ENCODE peak calls at places on chromosomes 12 and 14, in four cellular contexts. V is progenitor cell of endocrine pancreas, F is right atrium auricular region, W is IMR-90. P is an unnamed sample.
A peak's percentile ranks its signal among the peaks of the same experiment; 100 is the strongest.

GRCh38 chr12:79776111-79776510 is 85.3 kb upstream of the PAWR start:
- DNase-seq in V (no peak), F (no peak), W (peak; percentile 68), P (peak; percentile 14)

GRCh38 chr12:7857916-7858315 is 14.8 kb downstream of the SLC2A14 start:
- DNase-seq in V (no peak), F (no peak), W (no peak), P (no peak)

GRCh38 chr12:76586764-76587395 is 27.3 kb upstream of the OSBPL8 start:
- DNase-seq in V (no peak), F (no peak), W (peak; percentile 67), P (peak; percentile 61)

GRCh38 chr12:116299548-116300150 is 22.2 kb upstream of the MED13L start:
- DNase-seq in V (no peak), F (no peak), W (peak; percentile 32), P (no peak)

GRCh38 chr12:124429535-124429934 is 134.6 kb downstream of the RFLNA start:
- DNase-seq in V (no peak), F (no peak), W (no peak), P (no peak)

GRCh38 chr12:109385339-109386078 is 37.8 kb downstream of the MYO1H start:
- DNase-seq in V (no peak), F (no peak), W (peak; percentile 53), P (peak; percentile 52)

GRCh38 chr14:102362084-102362483 is 606 bp downstream of the CINP start:
- DNase-seq in V (no peak), F (no peak), W (peak; percentile 57), P (peak; percentile 30)

GRCh38 chr12:55893723-55894122 is 34.0 kb downstream of the PYM1 start:
- DNase-seq in V (no peak), F (no peak), W (no peak), P (no peak)

GRCh38 chr12:38956337-38956736 is 50.9 kb upstream of the CPNE8 start:
- DNase-seq in V (no peak), F (no peak), W (no peak), P (peak; percentile 45)

GRCh38 chr12:29519585-29520182 is 22.2 kb upstream of the OVCH1 start:
- DNase-seq in V (no peak), F (no peak), W (peak; percentile 68), P (peak; percentile 56)

GRCh38 chr12:83758889-83759631 is 1072.4 kb downstream of the TMTC2 start:
- DNase-seq in V (no peak), F (no peak), W (no peak), P (no peak)

GRCh38 chr14:73489481-73490175 is 1.1 kb upstream of the RIOX1 start:
- DNase-seq in V (no peak), F (no peak), W (no peak), P (no peak)

DNA sequence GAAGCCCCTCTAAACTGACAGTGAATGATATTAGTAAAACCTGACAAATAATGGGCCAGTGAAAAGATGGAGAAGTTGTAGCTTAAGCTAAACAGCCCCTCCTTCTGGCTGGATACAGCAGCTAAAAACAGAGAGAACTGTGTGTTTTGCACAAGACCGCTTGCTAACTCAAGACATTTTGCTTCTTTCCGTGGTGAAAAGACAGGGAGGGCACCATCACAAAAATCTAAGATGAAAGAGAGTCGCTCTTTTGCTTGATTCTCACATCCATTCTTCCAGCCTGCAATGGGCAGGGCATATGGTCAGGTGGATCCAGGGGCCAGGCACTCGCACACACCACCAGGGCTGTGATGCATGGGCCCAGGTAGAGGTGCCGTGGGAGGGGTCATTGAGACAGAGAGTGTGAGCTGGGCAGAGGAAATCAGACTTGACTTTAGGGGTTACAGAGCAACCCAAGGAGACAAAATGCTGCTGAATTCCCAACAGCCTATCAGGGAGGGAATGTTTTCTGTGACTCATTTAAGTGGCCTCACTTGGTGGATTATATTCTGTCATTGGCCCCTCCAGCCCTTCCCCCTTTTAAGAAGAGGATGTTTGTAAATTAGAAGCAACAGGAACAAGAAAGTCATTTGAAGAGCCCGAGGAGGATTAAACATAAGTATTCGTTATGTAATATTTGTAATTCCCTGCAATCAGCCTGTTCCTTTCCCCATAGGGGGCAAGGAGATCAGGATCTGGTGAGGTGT is 12.2 kb downstream of the EMP1 start:
- DNase-seq in V (no peak), F (no peak), W (peak; percentile 53), P (peak; percentile 49)
- TF ChIP-seq CTCF in V (peak; percentile 69), F (no peak), W (peak; percentile 61), P (peak; percentile 47)

DNA sequence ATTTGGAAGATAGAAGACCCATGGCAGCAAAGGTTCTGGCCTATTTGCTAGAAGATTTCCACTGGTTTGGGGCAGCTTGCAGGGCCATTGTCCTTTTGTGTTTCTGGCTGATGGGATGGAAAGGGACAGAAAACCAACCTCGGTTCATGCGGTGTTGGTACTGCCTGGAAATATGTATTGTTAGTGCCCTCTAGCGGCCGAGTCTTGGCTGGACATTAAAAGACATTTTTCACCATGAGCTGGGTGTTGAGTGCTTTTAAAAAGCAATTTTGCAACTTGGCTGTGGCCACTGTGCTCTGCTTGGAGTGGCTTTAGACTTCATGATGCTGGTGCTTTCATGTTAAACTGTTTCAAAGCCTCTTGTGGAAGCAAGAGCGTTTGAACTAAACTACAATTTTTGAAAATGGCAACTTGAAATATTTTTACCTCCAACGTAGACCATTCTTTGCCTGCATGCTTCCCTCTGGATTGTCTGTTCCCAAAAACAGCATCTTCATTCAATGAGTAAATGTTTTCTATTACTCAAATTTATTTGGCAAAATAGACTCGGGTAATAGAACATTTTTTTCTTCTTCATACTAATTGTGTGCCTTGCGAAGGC is 102.7 kb upstream of the TBX5 start:
- DNase-seq in V (peak; percentile 64), F (peak; percentile 89), W (peak; percentile 79), P (peak; percentile 73)
- TF ChIP-seq CTCF in V (peak; percentile 83), F (peak; percentile 57), W (peak; percentile 87), P (peak; percentile 61)

DNA sequence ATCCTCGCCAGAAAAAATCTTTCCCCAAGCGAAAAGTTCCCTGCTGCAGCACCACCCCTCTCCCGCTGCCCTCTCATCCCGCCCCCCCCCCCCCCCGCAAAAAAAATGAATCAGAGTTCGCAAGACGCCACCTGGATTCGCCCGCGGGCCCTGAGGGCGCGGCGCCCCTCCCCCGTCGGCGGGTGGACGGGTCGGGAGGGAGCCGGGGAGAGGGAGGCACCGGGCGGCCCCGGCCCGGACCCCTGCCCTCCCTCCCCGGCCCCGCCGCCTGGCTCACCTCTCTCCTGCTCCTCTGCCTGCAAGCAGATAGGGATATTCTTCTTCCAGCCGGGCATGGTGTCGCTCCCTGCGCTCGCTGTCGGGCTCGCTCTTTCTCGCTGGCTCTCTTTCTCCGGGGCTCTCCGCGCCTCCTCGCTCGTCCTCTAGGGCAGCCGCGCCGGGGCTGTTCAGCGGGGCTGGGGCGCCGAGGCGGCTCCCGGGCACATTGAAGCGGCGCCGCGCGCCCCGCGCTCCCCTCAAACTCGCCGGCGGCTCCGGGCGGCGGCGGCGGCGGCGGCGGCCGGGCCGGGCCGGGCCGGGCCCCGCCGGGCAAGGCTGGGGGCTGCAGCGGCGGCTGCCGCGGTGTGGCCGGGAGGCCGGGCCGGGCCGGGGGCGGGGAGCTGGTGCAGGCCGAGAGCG is 200.2 kb upstream of the CAND1 start:
- DNase-seq in V (peak; percentile 50), F (no peak), W (peak; percentile 7), P (peak; percentile 69)
- TF ChIP-seq CTCF in V (no peak), F (no peak), W (no peak), P (peak; percentile 1)

DNA sequence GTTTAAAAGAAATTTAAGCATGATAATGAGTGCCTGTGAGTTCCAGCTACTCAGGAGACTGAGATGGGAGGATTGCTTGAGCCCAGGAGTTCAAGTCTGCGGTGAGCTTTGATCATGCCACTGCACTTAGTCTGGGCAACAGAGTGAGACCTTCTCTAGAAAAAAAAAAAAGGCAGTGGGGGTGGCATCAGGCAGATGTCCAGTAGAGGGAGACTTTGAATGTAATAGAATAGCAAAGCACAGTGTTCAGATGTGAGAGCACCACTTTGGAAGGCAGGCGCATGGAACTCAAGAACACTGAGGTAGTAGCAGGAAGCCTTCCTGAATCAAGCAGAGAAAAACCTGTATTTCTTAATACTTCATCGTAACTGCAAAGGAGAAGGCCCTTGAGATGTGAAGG is 394.5 kb upstream of the GARIN6 start:
- DNase-seq in V (no peak), F (no peak), W (no peak), P (peak; percentile 8)
- TF ChIP-seq CTCF in V (peak; percentile 37), F (no peak), W (no peak), P (peak; percentile 14)

GRCh38 chr12:50600364-50600763 is 95.6 kb downstream of the DIP2B start:
- DNase-seq in V (no peak), F (no peak), W (no peak), P (no peak)
- TF ChIP-seq CTCF in V (no peak), F (no peak), W (no peak), P (no peak)

DNA sequence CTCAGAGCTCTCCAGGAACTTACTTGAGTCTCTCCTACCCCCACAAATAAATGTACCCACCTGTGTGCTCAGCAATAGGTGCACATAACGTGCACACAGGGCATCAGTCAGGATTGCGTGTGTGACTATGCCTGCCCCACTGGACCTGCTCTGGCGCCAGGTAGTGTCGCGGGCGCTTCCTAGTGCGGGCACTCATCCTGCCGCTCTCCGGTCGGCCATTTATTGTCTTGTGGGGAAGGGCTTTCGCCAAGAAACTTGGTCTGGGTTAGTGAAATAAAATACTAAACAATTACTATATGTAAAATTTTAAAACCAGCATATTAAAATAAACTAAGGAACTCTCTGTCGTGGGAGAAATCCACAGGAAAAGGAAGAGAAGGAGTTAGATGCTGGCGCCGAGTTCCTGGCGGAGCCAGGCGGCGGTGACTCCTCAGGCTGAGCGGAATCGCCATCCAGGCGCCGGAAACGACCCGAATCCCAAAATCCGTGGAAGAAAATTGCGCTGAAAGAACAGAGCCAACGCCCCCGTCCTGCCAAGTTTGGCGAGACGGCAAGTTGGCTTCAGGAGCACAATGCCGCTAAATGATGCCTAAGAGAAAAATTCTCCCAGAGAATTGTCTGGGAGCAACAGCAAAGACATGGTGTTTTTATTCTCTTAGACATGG is 7.9 kb upstream of the HOXC13 start:
- DNase-seq in V (no peak), F (no peak), W (no peak), P (no peak)
- TF ChIP-seq CTCF in V (no peak), F (no peak), W (no peak), P (no peak)